ENCODE peak calls at places on chromosomes 11 and 22, in seven cellular contexts. N is AG09319, Z is EH, H is RWPE1, U is iPS DF 19.7, L is progenitor cell of endocrine pancreas, X is ovary. W is an unnamed sample.

GRCh38 chr11:33451364-33451763 is 194.2 kb downstream of the HIPK3 start:
- DNase-seq in X (no peak), N (no peak), Z (no peak), H (no peak), U (no peak), L (no peak), W (no peak)

GRCh38 chr11:27717801-27718229 is 17.6 kb upstream of the BDNF start:
- DNase-seq in N (no peak), X (no peak), Z (no peak), U (no peak), L (no peak), H (no peak), W (no peak)

GRCh38 chr22:28963362-28963761 is 80.0 kb downstream of the ZNRF3 start:
- DNase-seq in X (no peak), N (no peak), U (no peak), L (no peak), H (no peak), Z (no peak), W (no peak)

GRCh38 chr22:44172370-44173108 is 8.2 kb upstream of the PARVG start:
- DNase-seq in Z (no peak), X (no peak), U (no peak), H (no peak), N (no peak), L (no peak), W (no peak)

GRCh38 chr11:65014146-65014960 is at the start of gene ARL2:
- DNase-seq in L (peak), U (no peak), X (no peak), N (no peak), H (peak), Z (no peak), W (no peak)

GRCh38 chr22:37558815-37559214 is 1.5 kb upstream of the CDC42EP1 start:
- DNase-seq in Z (no peak), N (no peak), L (no peak), U (no peak), H (no peak), X (no peak), W (no peak)

GRCh38 chr11:12137938-12138731 is 27.7 kb downstream of the MICAL2 start:
- DNase-seq in L (no peak), U (no peak), Z (peak), X (no peak), H (no peak), N (peak), W (peak)

GRCh38 chr11:102760355-102761035 is 19.9 kb downstream of the MMP10 start:
- DNase-seq in N (peak), X (no peak), U (no peak), Z (peak), L (no peak), H (peak), W (peak)

GRCh38 chr22:46125816-46126770 is 24.2 kb upstream of the PPARA start:
- DNase-seq in X (no peak), L (no peak), Z (no peak), N (no peak), U (no peak), H (no peak), W (no peak)

GRCh38 chr11:16412525-16413194 is 56.3 kb upstream of the SOX6 start:
- DNase-seq in L (no peak), N (no peak), Z (no peak), H (no peak), X (no peak), U (no peak), W (no peak)

GRCh38 chr11:117315285-117316196 is 515 bp downstream of the BACE1 start:
- DNase-seq in H (no peak), U (no peak), X (peak), L (no peak), N (no peak), Z (peak), W (peak)

W was measured in LHCN-M2.